ENCODE peak calls at places on chromosomes 16 and 17, in four cellular contexts. E is A549, S is K562, D is HepG2. B is an unnamed sample.

GRCh38 chr16:66275795-66276428 is 90.6 kb upstream of the CDH5 start:
- DNase-seq in E (peak), S (peak), D (peak), B (peak)

GRCh38 chr16:57735755-57736418 is at the start of gene KATNB1:
- DNase-seq in E (no peak), S (peak), D (no peak), B (no peak)

GRCh38 chr17:41972571-41973411 is 6.2 kb downstream of the CNP start:
- DNase-seq in E (no peak), S (no peak), D (no peak), B (no peak)

GRCh38 chr16:89550421-89550988 is 10.0 kb upstream of the RPL13 start:
- DNase-seq in E (no peak), S (no peak), D (no peak), B (no peak)

GRCh38 chr17:28953444-28954118 is 2.3 kb upstream of the PHF12 start:
- DNase-seq in E (peak), S (peak), D (peak), B (peak)

GRCh38 chr17:45092932-45093430 is 31.9 kb downstream of the NMT1 start:
- DNase-seq in E (peak), S (no peak), D (peak), B (peak)

GRCh38 chr17:77827461-77827968 is 131.0 kb upstream of the TNRC6C start:
- DNase-seq in E (no peak), S (no peak), D (no peak), B (no peak)

GRCh38 chr17:4747847-4748246 is 8.1 kb upstream of the CXCL16 start:
- DNase-seq in E (no peak), S (no peak), D (no peak), B (no peak)

GRCh38 chr16:56998352-56998751 is 9.0 kb downstream of the NLRC5 start:
- DNase-seq in E (no peak), S (no peak), D (no peak), B (no peak)

GRCh38 chr17:62186841-62187240 is 121.8 kb upstream of the MED13 start:
- DNase-seq in E (no peak), S (no peak), D (no peak), B (no peak)

GRCh38 chr16:88451586-88452484 is 1.2 kb upstream of the ZFPM1 start:
- DNase-seq in E (no peak), S (peak), D (peak), B (no peak)

GRCh38 chr17:81926451-81927144 is 937 bp downstream of the MAFG start:
- DNase-seq in E (peak), S (peak), D (peak), B (peak)

GRCh38 chr16:74449470-74449869 is 28.2 kb upstream of the CLEC18B start:
- DNase-seq in E (peak), S (no peak), D (no peak), B (peak)

GRCh38 chr16:1713933-1714332 is 7.9 kb downstream of the MAPK8IP3 start:
- DNase-seq in E (no peak), S (no peak), D (no peak), B (no peak)

GRCh38 chr17:38336838-38337237 is 6.9 kb downstream of the GPR179 start:
- DNase-seq in E (no peak), S (no peak), D (no peak), B (no peak)

GRCh38 chr17:35684046-35684802 is 47.2 kb upstream of the RASL10B start:
- DNase-seq in E (no peak), S (no peak), D (no peak), B (peak)

GRCh38 chr16:86578056-86578455 is 293 bp upstream of the FOXL1 start:
- DNase-seq in E (no peak), S (no peak), D (no peak), B (peak)

GRCh38 chr16:56793504-56793903 is 63.6 kb downstream of the NUP93 start:
- DNase-seq in E (peak), S (no peak), D (peak), B (peak)

DNA sequence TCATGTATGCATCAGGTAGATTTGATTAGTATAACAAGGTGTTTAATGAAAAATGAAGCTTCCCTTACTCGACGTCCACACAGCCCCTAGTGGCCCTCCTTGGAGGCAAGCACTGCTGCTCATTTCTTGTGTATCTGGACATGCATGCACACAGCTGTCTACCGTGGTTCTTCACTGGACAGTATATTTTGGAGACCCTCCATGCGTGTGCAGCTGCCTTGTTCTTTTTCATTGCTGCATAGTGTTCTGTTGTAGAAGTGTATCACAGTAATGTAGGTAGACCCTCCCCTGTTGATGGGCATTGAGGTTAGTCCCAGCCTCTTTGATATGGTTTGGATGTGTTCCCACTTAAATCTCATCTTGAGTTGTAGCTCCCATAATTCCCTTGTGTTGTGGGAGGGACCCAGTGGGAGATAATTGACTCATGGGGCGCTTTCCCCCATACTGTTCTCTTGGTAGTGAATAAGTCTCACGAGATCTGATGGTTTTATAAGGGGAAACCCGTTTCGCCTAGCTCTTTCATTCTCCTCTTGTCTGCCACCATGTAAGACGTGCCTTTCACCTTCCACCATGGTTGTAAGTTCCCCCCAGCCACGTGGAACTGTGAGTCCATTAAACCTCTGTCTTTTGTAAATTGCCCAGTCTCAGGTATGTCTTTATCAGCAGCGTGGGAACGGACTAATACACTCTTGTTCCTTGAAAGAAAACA is 6.3 kb downstream of the CMIP start:
- DNase-seq in E (no peak), S (no peak), D (no peak), B (no peak)
- TF ChIP-seq MAZ in E (no peak), S (no peak), D (no peak), B (no peak)

DNA sequence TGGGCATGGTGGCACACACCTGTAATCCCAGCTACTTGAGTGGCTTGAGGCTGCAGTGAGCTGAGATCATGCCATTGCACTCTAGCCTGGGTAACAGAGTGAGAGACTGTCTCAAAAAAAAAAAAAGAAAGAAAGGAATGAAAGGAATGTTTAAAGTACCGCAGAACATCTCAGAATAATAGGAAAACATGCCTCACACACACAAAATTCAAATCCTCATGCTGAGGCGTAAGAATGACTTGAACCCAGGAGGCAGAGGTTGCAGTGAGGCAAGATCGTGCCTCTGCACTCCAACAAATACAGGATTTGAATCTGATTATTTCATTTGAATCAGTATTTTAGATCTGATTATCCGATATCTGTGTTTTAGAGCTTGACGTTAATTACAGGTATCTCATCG is 21.3 kb upstream of the GAA start:
- DNase-seq in E (no peak), S (no peak), D (no peak), B (peak)
- TF ChIP-seq MAZ in E (no peak), S (no peak), D (no peak), B (no peak)

GRCh38 chr17:59641799-59642484 is 22.2 kb downstream of the CLTC start:
- DNase-seq in E (no peak), S (no peak), D (no peak), B (no peak)
- TF ChIP-seq MAZ in E (no peak), S (no peak), D (no peak), B (no peak)

GRCh38 chr16:25257504-25257955 is at the start of gene ZKSCAN2:
- DNase-seq in E (peak), S (peak), D (peak), B (peak)

GRCh38 chr16:25256821-25257503 is 683 bp downstream of the ZKSCAN2 start:
- DNase-seq in E (peak), S (peak), D (peak), B (peak)

GRCh38 chr16:25260416-25260815 is 2.8 kb upstream of the ZKSCAN2 start:
- DNase-seq in E (no peak), S (no peak), D (no peak), B (peak)

GRCh38 chr16:25257956-25258855 is 561 bp upstream of the ZKSCAN2 start:
- DNase-seq in E (peak), S (peak), D (peak), B (peak)

DNA sequence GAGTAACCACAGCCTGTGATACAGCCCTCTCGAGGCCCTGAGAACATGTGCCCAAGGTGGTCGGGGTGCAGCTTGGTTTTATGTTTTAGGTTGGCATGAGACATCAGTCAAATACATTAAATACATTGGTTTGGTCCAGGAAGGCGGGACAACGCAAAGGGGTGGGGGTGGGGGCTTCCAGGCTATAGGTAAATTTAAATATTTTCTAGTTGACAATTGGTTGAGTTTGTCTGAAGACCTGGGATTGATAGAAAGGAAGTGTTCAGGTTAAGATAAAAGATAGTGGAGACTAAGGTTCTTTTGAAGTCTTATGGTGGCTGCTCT is 1.2 kb upstream of the ZKSCAN2 start:
- DNase-seq in E (no peak), S (no peak), D (no peak), B (no peak)
- TF ChIP-seq MAZ in E (no peak), S (no peak), D (no peak), B (no peak)

GRCh38 chr16:27841911-27842310 is 221.6 kb downstream of the GSG1L start:
- DNase-seq in E (no peak), S (no peak), D (no peak), B (no peak)

GRCh38 chr16:27843800-27844199 is 219.7 kb downstream of the GSG1L start:
- DNase-seq in E (no peak), S (no peak), D (no peak), B (no peak)

GRCh38 chr16:27840311-27841060 is 223.0 kb downstream of the GSG1L start:
- DNase-seq in E (no peak), S (no peak), D (no peak), B (no peak)

GRCh38 chr16:27839419-27839818 is 224.1 kb downstream of the GSG1L start:
- DNase-seq in E (no peak), S (peak), D (no peak), B (peak)

DNA sequence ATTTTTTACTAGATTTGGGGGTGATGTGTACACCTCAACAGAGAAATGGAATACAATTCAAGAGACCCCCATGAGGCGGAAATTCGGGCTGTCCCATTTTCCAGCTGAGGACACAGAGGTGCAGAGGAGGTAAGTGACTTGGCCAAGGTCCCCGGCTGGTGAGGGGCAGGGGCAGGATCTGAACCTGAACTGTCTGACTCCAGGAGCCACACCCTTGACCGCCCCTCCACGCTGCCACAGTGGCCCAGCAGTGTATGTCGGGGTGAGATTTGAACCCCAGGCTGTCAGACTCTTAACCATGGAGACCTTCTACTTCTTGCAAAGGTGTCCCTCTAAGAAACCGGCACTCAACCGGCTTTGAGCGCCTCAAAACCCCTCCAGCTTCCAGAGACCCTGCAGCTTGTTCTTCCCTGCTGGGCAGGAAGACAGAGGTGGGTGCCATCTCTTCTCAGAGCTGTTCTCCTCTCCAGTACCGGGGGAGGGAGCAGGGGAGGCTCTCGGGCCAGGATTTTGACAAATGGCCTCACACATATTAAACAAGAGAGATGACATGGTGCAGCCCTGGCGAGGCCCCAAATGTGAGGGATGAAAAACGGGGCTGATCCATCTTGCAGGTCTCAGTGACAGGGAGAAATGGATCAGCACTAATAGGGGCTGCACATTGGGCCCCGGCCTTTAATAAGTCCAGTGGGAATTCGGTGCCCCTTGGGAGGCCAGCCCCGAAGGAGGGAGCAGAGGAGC is 222.3 kb downstream of the GSG1L start:
- DNase-seq in E (no peak), S (no peak), D (no peak), B (no peak)
- TF ChIP-seq MAZ in E (no peak), S (no peak), D (no peak), B (no peak)

GRCh38 chr17:73401911-73402310 is 90.1 kb upstream of the CDC42EP4 start:
- DNase-seq in E (no peak), S (peak), D (peak), B (peak)
- TF ChIP-seq MAZ in E (no peak), S (no peak), D (no peak), B (no peak)

DNA sequence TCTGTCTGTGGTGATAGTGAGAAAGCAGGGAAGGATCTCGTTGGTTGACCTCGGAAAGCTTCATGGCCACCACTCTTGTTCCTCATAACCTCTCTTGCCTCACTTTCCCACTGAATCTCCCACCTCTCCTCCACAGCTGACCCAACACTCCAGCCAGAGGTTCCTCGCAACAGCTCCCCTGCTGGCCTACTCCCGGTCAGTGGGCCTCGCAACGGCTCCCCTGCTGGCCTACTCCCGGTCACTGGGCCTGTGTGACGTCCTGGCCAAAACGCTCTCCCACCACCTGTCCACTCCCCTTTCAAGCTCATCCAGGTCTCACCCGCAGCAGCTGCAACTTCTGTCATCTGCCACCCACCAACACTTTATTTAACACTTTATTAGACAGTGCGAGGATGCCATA is 149.1 kb downstream of the VPS53 start:
- DNase-seq in E (no peak), S (no peak), D (peak), B (no peak)
- TF ChIP-seq MAZ in E (no peak), S (no peak), D (no peak), B (no peak)